ENCODE peak calls at places on chromosomes 7 and 10, in ten cellular contexts. A, W, M, S, J, Z, I, H, E and B are unnamed samples.

GRCh38 chr10:43843331-43844101 is 194.8 kb upstream of the ZNF32 start:
- DNase-seq in S (no peak), J (no peak), Z (no peak), I (no peak), A (no peak), W (peak), H (no peak), E (peak), M (peak), B (no peak)

GRCh38 chr10:132363921-132364593 is 32.1 kb downstream of the LRRC27 start:
- DNase-seq in M (no peak), J (peak), S (no peak), Z (no peak), I (peak), E (peak), H (peak), A (no peak), W (no peak), B (no peak)

GRCh38 chr7:135678612-135679575 is 16.6 kb downstream of the STMP1 start:
- DNase-seq in H (no peak), A (no peak), E (peak), Z (no peak), M (no peak), J (no peak), W (peak), I (no peak), S (no peak), B (no peak)

GRCh38 chr10:132508497-132509443 is 28.8 kb upstream of the INPP5A start:
- DNase-seq in S (no peak), H (peak), W (peak), J (no peak), I (no peak), A (no peak), Z (peak), M (no peak), E (no peak), B (no peak)

GRCh38 chr7:50409856-50410468 is 40.2 kb downstream of the FIGNL1 start:
- DNase-seq in H (no peak), A (no peak), I (no peak), S (no peak), J (no peak), Z (no peak), E (no peak), W (no peak), M (no peak), B (no peak)

GRCh38 chr10:42989481-42989921 is 87.4 kb upstream of the RET start:
- DNase-seq in E (no peak), M (no peak), H (peak), S (no peak), I (no peak), A (no peak), W (no peak), J (no peak), Z (peak), B (no peak)

GRCh38 chr10:47370015-47370767 is 13.9 kb downstream of the ZNF488 start:
- DNase-seq in M (no peak), J (no peak), Z (peak), E (no peak), W (no peak), H (no peak), A (no peak), I (no peak), S (no peak), B (no peak)

GRCh38 chr7:151456782-151457181 is 16.8 kb upstream of the CRYGN start:
- DNase-seq in S (no peak), J (no peak), H (no peak), W (no peak), A (no peak), E (no peak), M (no peak), Z (no peak), I (no peak), B (no peak)

GRCh38 chr10:16116404-16117304 is 256.3 kb upstream of the MINDY3 start:
- DNase-seq in M (no peak), J (no peak), H (no peak), I (no peak), A (no peak), S (peak), W (peak), Z (no peak), E (no peak), B (peak)

GRCh38 chr10:21720090-21720489 is 186.1 kb downstream of the MLLT10 start:
- DNase-seq in Z (no peak), S (no peak), W (peak), A (no peak), J (no peak), E (no peak), H (no peak), I (no peak), M (no peak), B (no peak)

GRCh38 chr10:93180402-93181040 is 106.8 kb downstream of the CYP26A1 start:
- DNase-seq in H (no peak), M (no peak), W (peak), Z (peak), J (no peak), E (no peak), I (no peak), A (no peak), S (no peak), B (no peak)